ENCODE peak calls at places on chromosomes 16 and 17, in eight cellular contexts. One of them, this sample, is unnamed.

GRCh38 chr17:44354582-44355309 is 8.9 kb downstream of the FAM171A2 start:
- DNase-seq in fibroblast of lung: no peak
- DNase-seq in upper lobe of right lung: peak
- DNase-seq in natural killer cell: peak
- DNase-seq in fibroblast of the aortic adventitia: no peak
- DNase-seq in heart left ventricle: peak
- DNase-seq in HCT116: no peak
- DNase-seq in prostate gland: no peak
- DNase-seq in this sample: no peak

GRCh38 chr16:21156767-21157467 is 1.6 kb upstream of the LDAF1 start:
- DNase-seq in fibroblast of lung: peak
- DNase-seq in upper lobe of right lung: no peak
- DNase-seq in natural killer cell: no peak
- DNase-seq in fibroblast of the aortic adventitia: peak
- DNase-seq in heart left ventricle: peak
- DNase-seq in HCT116: peak
- DNase-seq in prostate gland: peak
- DNase-seq in this sample: no peak

GRCh38 chr16:23498863-23499262 is 11.4 kb downstream of the GGA2 start:
- DNase-seq in fibroblast of lung: no peak
- DNase-seq in upper lobe of right lung: no peak
- DNase-seq in natural killer cell: no peak
- DNase-seq in fibroblast of the aortic adventitia: no peak
- DNase-seq in heart left ventricle: peak
- DNase-seq in HCT116: no peak
- DNase-seq in prostate gland: no peak
- DNase-seq in this sample: no peak

GRCh38 chr16:84220851-84221250 is 19.0 kb downstream of the KCNG4 start:
- DNase-seq in fibroblast of lung: peak
- DNase-seq in upper lobe of right lung: no peak
- DNase-seq in natural killer cell: no peak
- DNase-seq in fibroblast of the aortic adventitia: peak
- DNase-seq in heart left ventricle: no peak
- DNase-seq in HCT116: no peak
- DNase-seq in prostate gland: no peak
- DNase-seq in this sample: no peak

GRCh38 chr16:54370653-54371052 is 84.1 kb upstream of the IRX3 start:
- DNase-seq in fibroblast of lung: no peak
- DNase-seq in upper lobe of right lung: peak
- DNase-seq in natural killer cell: no peak
- DNase-seq in fibroblast of the aortic adventitia: no peak
- DNase-seq in heart left ventricle: peak
- DNase-seq in HCT116: no peak
- DNase-seq in prostate gland: no peak
- DNase-seq in this sample: no peak

GRCh38 chr16:11841026-11841425 is 10.3 kb downstream of the RSL1D1 start:
- DNase-seq in fibroblast of lung: no peak
- DNase-seq in upper lobe of right lung: no peak
- DNase-seq in natural killer cell: no peak
- DNase-seq in fibroblast of the aortic adventitia: no peak
- DNase-seq in heart left ventricle: no peak
- DNase-seq in HCT116: no peak
- DNase-seq in prostate gland: no peak
- DNase-seq in this sample: no peak

GRCh38 chr17:78387982-78388941 is 9.8 kb downstream of the PGS1 start:
- DNase-seq in fibroblast of lung: peak
- DNase-seq in upper lobe of right lung: no peak
- DNase-seq in natural killer cell: no peak
- DNase-seq in fibroblast of the aortic adventitia: peak
- DNase-seq in heart left ventricle: peak
- DNase-seq in HCT116: no peak
- DNase-seq in prostate gland: peak
- DNase-seq in this sample: peak

GRCh38 chr17:73759324-73760185 is 115.3 kb upstream of the SDK2 start:
- DNase-seq in fibroblast of lung: no peak
- DNase-seq in upper lobe of right lung: no peak
- DNase-seq in natural killer cell: no peak
- DNase-seq in fibroblast of the aortic adventitia: no peak
- DNase-seq in heart left ventricle: peak
- DNase-seq in HCT116: no peak
- DNase-seq in prostate gland: no peak
- DNase-seq in this sample: no peak

GRCh38 chr17:4087911-4088693 is 54.7 kb downstream of the ZZEF1 start:
- DNase-seq in fibroblast of lung: peak
- DNase-seq in upper lobe of right lung: no peak
- DNase-seq in natural killer cell: no peak
- DNase-seq in fibroblast of the aortic adventitia: no peak
- DNase-seq in heart left ventricle: no peak
- DNase-seq in HCT116: no peak
- DNase-seq in prostate gland: no peak
- DNase-seq in this sample: no peak

GRCh38 chr16:21158208-21159110 is at the start of gene LDAF1:
- DNase-seq in fibroblast of lung: peak
- DNase-seq in upper lobe of right lung: peak
- DNase-seq in natural killer cell: peak
- DNase-seq in fibroblast of the aortic adventitia: peak
- DNase-seq in heart left ventricle: peak
- DNase-seq in HCT116: peak
- DNase-seq in prostate gland: peak
- DNase-seq in this sample: peak

GRCh38 chr17:29066053-29066452 is 23.1 kb downstream of the PIPOX start:
- DNase-seq in fibroblast of lung: no peak
- DNase-seq in upper lobe of right lung: no peak
- DNase-seq in natural killer cell: no peak
- DNase-seq in fibroblast of the aortic adventitia: no peak
- DNase-seq in heart left ventricle: no peak
- DNase-seq in HCT116: no peak
- DNase-seq in prostate gland: no peak
- DNase-seq in this sample: no peak

GRCh38 chr16:15811778-15812750 is 44.8 kb downstream of the MYH11 start:
- DNase-seq in fibroblast of lung: peak
- DNase-seq in upper lobe of right lung: no peak
- DNase-seq in natural killer cell: no peak
- DNase-seq in fibroblast of the aortic adventitia: peak
- DNase-seq in heart left ventricle: no peak
- DNase-seq in HCT116: no peak
- DNase-seq in prostate gland: peak
- DNase-seq in this sample: no peak

GRCh38 chr17:9943343-9943742 is 38.3 kb upstream of the RCVRN start:
- DNase-seq in fibroblast of lung: no peak
- DNase-seq in upper lobe of right lung: no peak
- DNase-seq in natural killer cell: no peak
- DNase-seq in fibroblast of the aortic adventitia: no peak
- DNase-seq in heart left ventricle: no peak
- DNase-seq in HCT116: no peak
- DNase-seq in prostate gland: no peak
- DNase-seq in this sample: no peak

GRCh38 chr16:80899804-80900592 is 95.6 kb upstream of the CDYL2 start:
- DNase-seq in fibroblast of lung: peak
- DNase-seq in upper lobe of right lung: peak
- DNase-seq in natural killer cell: no peak
- DNase-seq in fibroblast of the aortic adventitia: peak
- DNase-seq in heart left ventricle: peak
- DNase-seq in HCT116: no peak
- DNase-seq in prostate gland: peak
- DNase-seq in this sample: peak

GRCh38 chr17:15232517-15232915 is 32.6 kb downstream of the PMP22 start:
- DNase-seq in fibroblast of lung: no peak
- DNase-seq in upper lobe of right lung: no peak
- DNase-seq in natural killer cell: no peak
- DNase-seq in fibroblast of the aortic adventitia: no peak
- DNase-seq in heart left ventricle: peak
- DNase-seq in HCT116: no peak
- DNase-seq in prostate gland: no peak
- DNase-seq in this sample: no peak

GRCh38 chr17:78127240-78127887 is 1.2 kb downstream of the TMC6 start:
- DNase-seq in fibroblast of lung: no peak
- DNase-seq in upper lobe of right lung: peak
- DNase-seq in natural killer cell: peak
- DNase-seq in fibroblast of the aortic adventitia: no peak
- DNase-seq in heart left ventricle: peak
- DNase-seq in HCT116: no peak
- DNase-seq in prostate gland: no peak
- DNase-seq in this sample: peak

GRCh38 chr17:72575542-72576233 is 454.9 kb downstream of the SOX9 start:
- DNase-seq in fibroblast of lung: no peak
- DNase-seq in upper lobe of right lung: no peak
- DNase-seq in natural killer cell: no peak
- DNase-seq in fibroblast of the aortic adventitia: no peak
- DNase-seq in heart left ventricle: no peak
- DNase-seq in HCT116: no peak
- DNase-seq in prostate gland: no peak
- DNase-seq in this sample: no peak

GRCh38 chr16:27690604-27691003 is 140.7 kb downstream of the KATNIP start:
- DNase-seq in fibroblast of lung: peak
- DNase-seq in upper lobe of right lung: peak
- DNase-seq in natural killer cell: no peak
- DNase-seq in fibroblast of the aortic adventitia: peak
- DNase-seq in heart left ventricle: no peak
- DNase-seq in HCT116: peak
- DNase-seq in prostate gland: no peak
- DNase-seq in this sample: no peak

GRCh38 chr16:77470851-77471250 is 36.0 kb upstream of the ADAMTS18 start:
- DNase-seq in fibroblast of lung: no peak
- DNase-seq in upper lobe of right lung: no peak
- DNase-seq in natural killer cell: no peak
- DNase-seq in fibroblast of the aortic adventitia: no peak
- DNase-seq in heart left ventricle: no peak
- DNase-seq in HCT116: no peak
- DNase-seq in prostate gland: no peak
- DNase-seq in this sample: no peak

GRCh38 chr16:946048-946395 is 24.8 kb downstream of the LMF1 start:
- DNase-seq in fibroblast of lung: no peak
- DNase-seq in upper lobe of right lung: no peak
- DNase-seq in natural killer cell: no peak
- DNase-seq in fibroblast of the aortic adventitia: no peak
- DNase-seq in heart left ventricle: no peak
- DNase-seq in HCT116: no peak
- DNase-seq in prostate gland: no peak
- DNase-seq in this sample: peak
- TF ChIP-seq CTCF in fibroblast of lung: no peak
- TF ChIP-seq CTCF in upper lobe of right lung: no peak
- TF ChIP-seq CTCF in natural killer cell: no peak
- TF ChIP-seq CTCF in fibroblast of the aortic adventitia: no peak
- TF ChIP-seq CTCF in heart left ventricle: no peak
- TF ChIP-seq CTCF in HCT116: no peak
- TF ChIP-seq CTCF in prostate gland: no peak
- TF ChIP-seq CTCF in this sample: no peak

DNA sequence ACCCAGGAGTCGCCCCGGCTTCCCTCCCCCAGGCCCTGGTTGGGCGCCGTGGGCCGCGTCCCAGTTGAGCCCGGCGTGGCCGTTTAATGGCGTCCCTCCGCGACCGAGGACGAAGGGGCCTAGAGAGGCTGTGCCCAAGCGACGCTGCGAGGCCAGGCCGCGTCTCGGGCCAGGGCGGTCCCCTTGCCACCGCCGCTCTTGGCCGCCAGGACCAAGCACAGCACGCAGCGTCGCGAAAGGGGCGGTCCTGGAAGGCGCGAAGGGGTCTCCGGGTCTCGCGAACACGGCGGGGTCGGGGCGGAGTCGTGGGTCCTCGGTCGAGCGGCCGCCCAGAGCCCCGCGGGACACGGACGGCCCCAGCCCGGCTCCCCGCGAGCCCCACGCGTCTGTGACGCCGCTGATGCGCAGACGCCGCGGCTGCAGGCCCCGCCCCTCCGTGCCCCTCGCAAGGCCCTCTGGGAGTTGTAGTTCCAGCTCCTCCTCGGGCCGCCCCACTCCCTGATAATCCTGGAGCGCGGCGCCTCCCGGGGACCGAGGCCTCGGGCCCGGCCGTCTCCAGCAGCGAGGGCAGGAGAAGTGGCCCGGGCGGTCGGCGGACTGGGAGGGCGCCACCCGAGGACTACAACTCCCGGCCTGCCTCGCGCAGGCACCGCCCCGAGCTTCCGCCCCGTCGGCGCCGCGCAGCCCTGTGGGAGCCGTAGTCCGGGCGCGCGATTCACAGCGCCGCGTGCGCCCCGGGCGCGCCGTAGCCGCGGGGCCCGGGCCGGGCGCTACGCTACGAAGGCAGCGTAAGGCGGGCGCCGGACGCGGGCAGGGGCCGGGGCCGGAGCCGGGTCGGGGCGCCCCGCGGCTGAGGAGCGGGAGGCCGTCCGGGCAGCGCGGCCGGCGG is at the start of gene CAPN15:
- DNase-seq in fibroblast of lung: peak
- DNase-seq in upper lobe of right lung: peak
- DNase-seq in natural killer cell: peak
- DNase-seq in fibroblast of the aortic adventitia: peak
- DNase-seq in heart left ventricle: peak
- DNase-seq in HCT116: peak
- DNase-seq in prostate gland: peak
- DNase-seq in this sample: peak
- TF ChIP-seq CTCF in fibroblast of lung: no peak
- TF ChIP-seq CTCF in upper lobe of right lung: peak
- TF ChIP-seq CTCF in natural killer cell: no peak
- TF ChIP-seq CTCF in fibroblast of the aortic adventitia: peak
- TF ChIP-seq CTCF in heart left ventricle: no peak
- TF ChIP-seq CTCF in HCT116: no peak
- TF ChIP-seq CTCF in prostate gland: peak
- TF ChIP-seq CTCF in this sample: peak

GRCh38 chr16:87305505-87306391 is 11.4 kb downstream of the C16orf95 start:
- DNase-seq in fibroblast of lung: no peak
- DNase-seq in upper lobe of right lung: no peak
- DNase-seq in natural killer cell: no peak
- DNase-seq in fibroblast of the aortic adventitia: no peak
- DNase-seq in heart left ventricle: no peak
- DNase-seq in HCT116: no peak
- DNase-seq in prostate gland: no peak
- DNase-seq in this sample: no peak
- TF ChIP-seq CTCF in fibroblast of lung: no peak
- TF ChIP-seq CTCF in upper lobe of right lung: no peak
- TF ChIP-seq CTCF in natural killer cell: no peak
- TF ChIP-seq CTCF in fibroblast of the aortic adventitia: no peak
- TF ChIP-seq CTCF in heart left ventricle: no peak
- TF ChIP-seq CTCF in HCT116: peak
- TF ChIP-seq CTCF in prostate gland: no peak
- TF ChIP-seq CTCF in this sample: no peak

GRCh38 chr16:30068750-30069574 is 3.4 kb downstream of the ALDOA start:
- DNase-seq in fibroblast of lung: no peak
- DNase-seq in upper lobe of right lung: no peak
- DNase-seq in natural killer cell: peak
- DNase-seq in fibroblast of the aortic adventitia: peak
- DNase-seq in heart left ventricle: peak
- DNase-seq in HCT116: no peak
- DNase-seq in prostate gland: no peak
- DNase-seq in this sample: no peak
- TF ChIP-seq CTCF in fibroblast of lung: peak
- TF ChIP-seq CTCF in upper lobe of right lung: peak
- TF ChIP-seq CTCF in natural killer cell: peak
- TF ChIP-seq CTCF in fibroblast of the aortic adventitia: peak
- TF ChIP-seq CTCF in heart left ventricle: peak
- TF ChIP-seq CTCF in HCT116: peak
- TF ChIP-seq CTCF in prostate gland: peak
- TF ChIP-seq CTCF in this sample: peak

GRCh38 chr17:43324205-43324893 is 74.4 kb upstream of the ARL4D start:
- DNase-seq in fibroblast of lung: no peak
- DNase-seq in upper lobe of right lung: no peak
- DNase-seq in natural killer cell: no peak
- DNase-seq in fibroblast of the aortic adventitia: no peak
- DNase-seq in heart left ventricle: no peak
- DNase-seq in HCT116: no peak
- DNase-seq in prostate gland: no peak
- DNase-seq in this sample: no peak
- TF ChIP-seq CTCF in fibroblast of lung: no peak
- TF ChIP-seq CTCF in upper lobe of right lung: peak
- TF ChIP-seq CTCF in natural killer cell: no peak
- TF ChIP-seq CTCF in fibroblast of the aortic adventitia: no peak
- TF ChIP-seq CTCF in heart left ventricle: no peak
- TF ChIP-seq CTCF in HCT116: peak
- TF ChIP-seq CTCF in prostate gland: peak
- TF ChIP-seq CTCF in this sample: no peak